ENCODE peak calls at places on chromosomes 3 and 15, in five cellular contexts. C, D, T, Z and E are unnamed samples.

GRCh38 chr15:88113909-88114308 is 142.6 kb downstream of the NTRK3 start:
- DNase-seq in C (no peak), D (no peak), T (no peak), Z (no peak), E (no peak)

GRCh38 chr3:154954750-154955149 is 125.4 kb upstream of the MME start:
- DNase-seq in C (no peak), D (no peak), T (peak; percentile 88), Z (peak; percentile 13), E (no peak)

GRCh38 chr3:11155341-11156025 is 1.2 kb downstream of the HRH1 start:
- DNase-seq in C (peak; percentile 67), D (no peak), T (peak; percentile 89), Z (peak; percentile 60), E (peak; percentile 47)

GRCh38 chr3:13013994-13014754 is 59.1 kb downstream of the IQSEC1 start:
- DNase-seq in C (no peak), D (peak; percentile 46), T (no peak), Z (no peak), E (no peak)

GRCh38 chr3:71160800-71161546 is 422.6 kb downstream of the FOXP1 start:
- DNase-seq in C (no peak), D (no peak), T (no peak), Z (peak; percentile 71), E (no peak)

GRCh38 chr3:130918328-130918727 is 24.4 kb downstream of the ATP2C1 start:
- DNase-seq in C (no peak), D (no peak), T (peak; percentile 38), Z (no peak), E (no peak)

GRCh38 chr15:63283126-63283525 is 5.7 kb downstream of the APH1B start:
- DNase-seq in C (peak; percentile 45), D (no peak), T (no peak), Z (no peak), E (no peak)

GRCh38 chr3:49747792-49748480 is 24.2 kb upstream of the GMPPB start:
- DNase-seq in C (no peak), D (no peak), T (peak; percentile 56), Z (no peak), E (no peak)

GRCh38 chr15:57772223-57772957 is 65.9 kb downstream of the POLR2M start:
- DNase-seq in C (no peak), D (no peak), T (peak; percentile 12), Z (no peak), E (no peak)

GRCh38 chr3:149657796-149658443 is at the start of gene WWTR1:
- DNase-seq in C (peak; percentile 95), D (peak; percentile 23), T (peak; percentile 97), Z (peak; percentile 92), E (no peak)

GRCh38 chr3:66598168-66598567 is 97.3 kb upstream of the LRIG1 start:
- DNase-seq in C (no peak), D (no peak), T (no peak), Z (no peak), E (no peak)

GRCh38 chr3:107810195-107811071 is 280.4 kb downstream of the CD47 start:
- DNase-seq in C (no peak), D (no peak), T (no peak), Z (no peak), E (no peak)

GRCh38 chr15:64635486-64635815 is 139.9 kb downstream of the RBPMS2 start:
- DNase-seq in C (no peak), D (no peak), T (peak; percentile 92), Z (peak; percentile 42), E (no peak)

GRCh38 chr15:51724673-51725072 is 12.8 kb downstream of the LYSMD2 start:
- DNase-seq in C (no peak), D (no peak), T (no peak), Z (no peak), E (no peak)

GRCh38 chr15:46442901-46443590 is 808.2 kb downstream of the SQOR start:
- DNase-seq in C (no peak), D (no peak), T (peak; percentile 6), Z (no peak), E (no peak)

GRCh38 chr3:172624999-172625398 is 85.9 kb downstream of the NCEH1 start:
- DNase-seq in C (no peak), D (no peak), T (no peak), Z (no peak), E (no peak)

GRCh38 chr3:54094926-54095325 is 27.4 kb upstream of the CACNA2D3 start:
- DNase-seq in C (no peak), D (no peak), T (peak; percentile 13), Z (no peak), E (no peak)

DNA sequence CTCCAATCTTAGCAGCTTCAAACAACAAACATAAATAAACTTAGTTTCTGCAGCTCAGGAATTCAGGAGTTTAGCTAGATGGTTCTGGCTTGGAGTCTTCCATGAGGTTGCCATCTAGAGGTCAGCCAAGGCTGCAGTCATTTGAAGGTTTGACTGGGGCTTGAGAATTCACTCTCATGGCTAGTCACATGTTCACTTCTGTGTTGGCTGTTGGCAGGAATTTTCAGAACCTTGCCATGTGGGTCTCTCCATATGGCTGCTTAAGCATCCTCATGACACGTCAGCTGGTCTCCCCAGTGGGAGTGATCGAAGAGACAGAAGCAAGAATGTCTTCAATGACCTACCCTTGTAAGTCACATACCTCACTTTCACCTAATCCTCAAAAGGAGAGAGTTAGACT is 269.2 kb upstream of the CNTN3 start:
- DNase-seq in C (no peak), D (no peak), T (peak; percentile 0), Z (no peak), E (no peak)
- TF ChIP-seq CTCF in C (peak; percentile 31), D (no peak), T (peak; percentile 48), Z (peak; percentile 55), E (peak; percentile 36)

DNA sequence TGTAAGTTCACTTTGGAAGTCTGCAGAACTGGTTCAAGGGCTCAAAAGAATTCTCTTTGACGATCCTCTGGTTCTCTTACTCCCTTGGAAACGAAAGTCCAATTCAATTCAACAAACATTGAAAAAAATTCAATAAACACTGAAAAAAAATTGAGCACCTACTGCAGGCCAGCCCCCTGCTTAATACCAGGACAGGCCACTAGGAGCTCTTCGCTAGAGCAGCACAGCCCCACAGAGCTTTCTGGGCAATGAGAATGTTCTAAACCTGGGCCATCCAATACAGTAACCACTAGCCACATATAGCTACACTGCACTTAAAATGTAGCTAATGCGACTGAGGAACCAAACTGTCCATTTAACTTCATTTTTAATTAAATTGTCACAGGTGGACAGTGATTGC is 50.4 kb upstream of the DCLK3 start:
- DNase-seq in C (no peak), D (no peak), T (no peak), Z (no peak), E (no peak)
- TF ChIP-seq CTCF in C (no peak), D (no peak), T (peak; percentile 32), Z (peak; percentile 42), E (no peak)

GRCh38 chr3:139629033-139629432 is 48.7 kb downstream of the NMNAT3 start:
- DNase-seq in C (no peak), D (no peak), T (peak; percentile 6), Z (no peak), E (no peak)
- TF ChIP-seq CTCF in C (peak; percentile 8), D (no peak), T (no peak), Z (peak; percentile 39), E (peak; percentile 5)

GRCh38 chr15:80798911-80799310 is 19.7 kb downstream of the CEMIP start:
- DNase-seq in C (no peak), D (no peak), T (no peak), Z (no peak), E (no peak)
- TF ChIP-seq CTCF in C (no peak), D (no peak), T (no peak), Z (no peak), E (no peak)

GRCh38 chr3:151423091-151423490 is 37.8 kb downstream of the IGSF10 start:
- DNase-seq in C (no peak), D (no peak), T (no peak), Z (no peak), E (no peak)

GRCh38 chr3:151426337-151426648 is 34.6 kb downstream of the IGSF10 start:
- DNase-seq in C (no peak), D (no peak), T (no peak), Z (no peak), E (no peak)

GRCh38 chr3:151428386-151428785 is 32.5 kb downstream of the IGSF10 start:
- DNase-seq in C (no peak), D (no peak), T (no peak), Z (no peak), E (no peak)

GRCh38 chr3:151421956-151422355 is 37.4 kb upstream of the P2RY12 start:
- DNase-seq in C (no peak), D (no peak), T (no peak), Z (no peak), E (no peak)

DNA sequence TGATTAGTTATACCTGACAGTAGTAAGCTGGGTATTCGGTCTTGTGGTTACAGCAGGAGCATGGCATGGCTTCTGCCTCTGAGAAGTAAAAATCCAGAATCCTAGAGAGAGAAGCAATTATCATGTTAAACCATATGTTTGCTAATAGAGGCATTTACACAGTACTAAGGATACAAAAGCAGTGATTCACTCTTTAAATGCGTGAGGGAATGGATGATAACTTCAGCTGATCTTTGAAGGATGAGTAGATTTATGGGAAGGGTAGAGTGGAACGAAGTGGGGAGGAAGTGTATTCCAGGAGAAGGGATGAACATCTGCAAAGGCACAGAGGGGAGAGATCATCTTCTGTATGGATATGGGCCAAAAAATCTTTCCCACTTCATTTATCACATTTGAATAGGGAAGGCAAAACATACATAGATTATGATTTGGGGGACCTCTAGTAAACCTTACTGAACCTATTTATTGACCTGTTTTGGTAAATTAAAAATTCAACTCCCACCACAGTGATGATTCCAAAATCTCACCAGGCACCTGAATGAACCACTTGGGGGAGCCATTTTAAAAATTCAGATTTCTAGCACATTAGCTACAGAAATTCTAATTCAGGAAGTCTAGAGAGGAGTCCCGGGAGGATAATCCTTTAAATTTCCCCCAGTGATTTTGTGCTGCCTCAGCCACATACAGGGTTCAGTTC is 35.1 kb downstream of the IGSF10 start:
- DNase-seq in C (no peak), D (no peak), T (no peak), Z (no peak), E (no peak)
- TF ChIP-seq CTCF in C (no peak), D (no peak), T (peak; percentile 37), Z (peak; percentile 39), E (no peak)

DNA sequence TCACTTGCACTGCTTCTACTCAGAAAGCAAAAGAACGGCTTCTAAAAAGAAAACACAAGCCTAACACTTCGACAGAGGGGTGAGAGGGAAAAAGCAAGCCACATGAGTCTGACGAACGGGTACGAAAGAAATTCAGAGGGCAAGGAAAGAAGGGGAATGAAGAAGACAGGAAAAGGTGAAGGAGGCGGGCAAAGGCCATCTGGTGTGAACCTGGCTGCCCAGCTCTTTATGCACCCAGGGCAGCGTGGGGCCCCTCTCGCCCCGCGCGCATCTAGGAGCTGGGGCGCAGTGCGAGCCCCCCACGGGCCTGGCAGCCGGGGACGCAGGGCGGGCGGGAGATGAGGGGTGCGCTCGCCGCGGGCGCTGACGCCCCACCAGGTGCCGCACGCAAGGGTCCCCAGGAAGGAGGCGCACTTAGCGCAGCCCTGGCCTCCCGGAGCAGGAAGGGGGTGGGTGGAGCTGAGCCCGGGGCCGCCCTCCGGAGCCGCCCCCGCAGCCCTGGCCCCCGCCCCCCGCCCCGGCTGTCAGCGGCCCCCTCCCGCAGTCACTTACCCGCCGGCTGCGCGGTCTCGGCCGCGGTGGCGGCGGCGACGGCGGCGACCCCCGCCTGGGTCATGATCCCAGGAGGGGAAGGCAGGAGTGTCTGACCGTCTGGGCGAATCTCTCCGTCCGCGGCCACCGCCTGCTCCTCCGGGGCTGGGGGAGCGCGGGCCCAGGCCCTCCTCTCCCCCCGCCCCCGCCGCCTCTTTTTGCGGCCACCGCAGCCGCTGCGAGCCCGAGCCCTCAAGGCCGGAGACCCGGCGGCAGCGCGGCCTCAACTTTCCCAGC is at the start of gene USF3:
- DNase-seq in C (peak; percentile 78), D (peak; percentile 90), T (peak; percentile 63), Z (no peak), E (peak; percentile 61)
- TF ChIP-seq CTCF in C (no peak), D (no peak), T (no peak), Z (no peak), E (no peak)

GRCh38 chr3:181985386-181985785 is 273.7 kb downstream of the SOX2 start:
- DNase-seq in C (no peak), D (no peak), T (no peak), Z (no peak), E (no peak)
- TF ChIP-seq CTCF in C (no peak), D (no peak), T (no peak), Z (no peak), E (no peak)